ENCODE peak calls at places on chromosomes 11 and 22, in four cellular contexts. S, N, W and M are unnamed samples.

GRCh38 chr11:8684600-8685290 is 2.2 kb downstream of the RPL27A start:
- DNase-seq in S (no peak), N (no peak), W (no peak), M (no peak)

GRCh38 chr11:3615998-3616397 is 25.8 kb downstream of the ART5 start:
- DNase-seq in S (no peak), N (no peak), W (no peak), M (no peak)

GRCh38 chr22:49423125-49423650 is 404.5 kb downstream of the BRD1 start:
- DNase-seq in S (no peak), N (no peak), W (no peak), M (no peak)

GRCh38 chr11:102709211-102709980 is 3.8 kb upstream of the MMP27 start:
- DNase-seq in S (no peak), N (no peak), W (no peak), M (no peak)

GRCh38 chr11:118916842-118917388 is 8.8 kb downstream of the BCL9L start:
- DNase-seq in S (no peak), N (no peak), W (peak; percentile 84), M (no peak)

GRCh38 chr11:65399845-65400244 is 13.4 kb downstream of the FRMD8 start:
- DNase-seq in S (no peak), N (no peak), W (no peak), M (no peak)

GRCh38 chr11:1755344-1756023 is 5.1 kb upstream of the IFITM10 start:
- DNase-seq in S (no peak), N (no peak), W (no peak), M (peak; percentile 14)

GRCh38 chr11:12164061-12165014 is 53.9 kb downstream of the MICAL2 start:
- DNase-seq in S (no peak), N (no peak), W (no peak), M (no peak)

GRCh38 chr22:26656896-26657851 is at the start of gene MIAT:
- DNase-seq in S (peak; percentile 38), N (peak; percentile 59), W (no peak), M (peak; percentile 69)

GRCh38 chr11:35064114-35064800 is 74.7 kb upstream of the CD44 start:
- DNase-seq in S (no peak), N (no peak), W (no peak), M (no peak)

GRCh38 chr11:31160504-31161422 is 208.8 kb downstream of the DCDC1 start:
- DNase-seq in S (no peak), N (no peak), W (no peak), M (no peak)

GRCh38 chr11:19836666-19837065 is 124.0 kb downstream of the NAV2 start:
- DNase-seq in S (no peak), N (no peak), W (no peak), M (no peak)

GRCh38 chr11:82675838-82676237 is 57.8 kb downstream of the FAM181B start:
- DNase-seq in S (no peak), N (no peak), W (no peak), M (no peak)

GRCh38 chr22:36052505-36052941 is 23.9 kb upstream of the RBFOX2 start:
- DNase-seq in S (no peak), N (no peak), W (no peak), M (no peak)

GRCh38 chr22:22394589-22394988 is 114.0 kb downstream of the ZNF280B start:
- DNase-seq in S (no peak), N (no peak), W (no peak), M (no peak)

GRCh38 chr22:23579870-23580585 is at the start of gene IGLL1:
- DNase-seq in S (no peak), N (no peak), W (no peak), M (no peak)